ENCODE peak calls at places on chromosomes 13 and 19, in five cellular contexts. Q is body of pancreas, R is uterus, B is transverse colon, I is breast epithelium. F is an unnamed sample.

GRCh38 chr19:23787106-23787505 is 28.4 kb upstream of the ZNF681 start:
- DNase-seq in R (no peak), I (no peak), B (peak; percentile 37), Q (no peak), F (peak; percentile 86)

GRCh38 chr13:51920786-51921185 is 59.0 kb downstream of the CCDC70 start:
- DNase-seq in R (no peak), B (no peak), I (no peak), Q (no peak), F (no peak)

GRCh38 chr13:62512194-62513141 is 1096.8 kb upstream of the PCDH20 start:
- DNase-seq in I (no peak), B (peak; percentile 9), Q (peak; percentile 62), R (no peak), F (peak; percentile 67)

GRCh38 chr13:29713841-29714240 is 118.4 kb upstream of the SLC7A1 start:
- DNase-seq in I (no peak), Q (no peak), R (no peak), B (no peak), F (peak; percentile 43)

GRCh38 chr19:55720214-55720746 is 17.9 kb downstream of the NLRP9 start:
- DNase-seq in I (no peak), B (no peak), Q (no peak), R (no peak), F (no peak)

GRCh38 chr13:29815336-29815735 is 35.1 kb downstream of the UBL3 start:
- DNase-seq in R (no peak), Q (no peak), B (no peak), I (no peak), F (no peak)

GRCh38 chr19:30556230-30556711 is 184.1 kb downstream of the ZNF536 start:
- DNase-seq in I (no peak), R (no peak), Q (no peak), B (no peak), F (no peak)

GRCh38 chr13:21625366-21625765 is 21.4 kb upstream of the MICU2 start:
- DNase-seq in I (no peak), R (no peak), Q (no peak), B (peak; percentile 19), F (peak; percentile 69)

GRCh38 chr19:16268676-16269319 is 55.8 kb upstream of the KLF2 start:
- DNase-seq in R (no peak), Q (no peak), I (no peak), B (no peak), F (no peak)

GRCh38 chr19:17404015-17404414 is 1.4 kb downstream of the BST2 start:
- DNase-seq in Q (no peak), R (no peak), I (no peak), B (no peak), F (peak; percentile 36)

GRCh38 chr19:54653181-54653809 is 9.5 kb upstream of the LILRB4 start:
- DNase-seq in R (no peak), B (no peak), I (no peak), Q (no peak), F (peak; percentile 56)

GRCh38 chr19:13208131-13208963 is 58.1 kb downstream of the IER2 start:
- DNase-seq in Q (no peak), B (peak; percentile 44), R (peak; percentile 61), I (peak; percentile 50), F (peak; percentile 79)

DNA sequence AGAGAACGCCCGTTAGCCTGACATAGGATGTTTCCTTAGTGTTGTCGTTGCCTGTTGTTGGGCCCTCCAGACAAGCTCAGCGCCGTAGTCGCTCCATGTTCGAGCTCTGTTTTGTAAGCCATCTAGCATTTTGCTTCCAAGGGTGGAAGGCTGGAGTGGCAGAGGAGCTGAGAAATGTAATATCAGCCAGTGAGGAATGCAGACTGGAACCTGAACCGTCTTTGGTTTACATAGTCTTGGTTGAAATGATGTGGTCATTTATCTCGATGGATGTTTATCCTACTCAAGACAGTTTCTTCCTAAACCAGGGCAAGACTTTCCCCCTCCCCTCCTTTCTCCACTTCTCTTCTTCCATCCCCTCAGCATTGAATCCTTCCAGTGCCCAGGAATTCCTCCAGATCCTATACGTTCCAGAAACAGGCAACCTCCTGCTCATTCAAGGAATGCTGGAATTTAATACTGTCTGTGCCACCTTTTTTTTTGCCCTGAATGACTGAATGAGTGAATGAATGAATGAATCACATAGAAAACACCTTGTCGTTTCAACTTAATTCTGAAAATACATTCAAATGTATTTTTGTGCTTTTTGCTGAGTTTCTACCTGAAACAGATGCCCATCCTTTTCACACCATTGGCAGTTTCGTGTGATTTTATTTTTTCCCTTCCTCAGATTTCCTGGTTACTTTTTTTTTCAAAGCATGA is 109.5 kb upstream of the MBNL2 start:
- DNase-seq in B (no peak), R (no peak), I (no peak), Q (no peak), F (no peak)
- TF ChIP-seq POLR2A in B (no peak), R (no peak), I (no peak), Q (no peak), F (no peak)

GRCh38 chr13:99978781-99979452 is 2.7 kb upstream of the ZIC2 start:
- DNase-seq in B (no peak), Q (no peak), I (peak; percentile 15), R (no peak), F (peak; percentile 72)

GRCh38 chr13:99980201-99981114 is 1.1 kb upstream of the ZIC2 start:
- DNase-seq in R (peak; percentile 47), I (peak; percentile 38), B (peak; percentile 69), Q (peak; percentile 70), F (peak; percentile 96)

GRCh38 chr13:99977912-99978780 is 3.4 kb upstream of the ZIC2 start:
- DNase-seq in B (no peak), R (no peak), I (no peak), Q (no peak), F (peak; percentile 49)

GRCh38 chr13:99981115-99982020 is at the start of gene ZIC2:
- DNase-seq in I (no peak), B (no peak), R (no peak), Q (no peak), F (peak; percentile 96)

GRCh38 chr13:99979453-99980200 is 2.0 kb upstream of the ZIC2 start:
- DNase-seq in I (peak; percentile 16), B (no peak), Q (no peak), R (no peak), F (peak; percentile 79)
- H3K4me3 ChIP-seq in I (peak overlapping the region; percentile 77), B (peak overlapping the region; percentile 40), Q (no peak overlapping the region), R (no peak overlapping the region), F (peak overlapping the region; percentile 63)

DNA sequence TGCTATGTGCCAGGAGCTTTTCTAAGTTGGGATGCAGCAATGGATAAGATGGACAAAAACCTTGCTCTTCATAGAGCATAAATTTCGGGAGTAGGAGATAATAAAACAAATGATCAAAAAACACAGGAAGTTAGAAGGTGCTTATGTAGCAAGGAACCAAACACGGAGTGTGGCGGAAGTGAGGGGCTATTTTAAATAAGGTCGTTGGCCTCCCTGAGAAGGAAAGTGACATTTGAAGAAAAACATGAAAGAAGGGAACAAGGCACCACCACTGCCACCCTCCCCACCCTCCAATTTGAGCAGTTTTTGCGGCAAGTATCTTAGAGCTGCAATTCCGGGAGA is 3.2 kb upstream of the GSX1 start:
- DNase-seq in I (no peak), B (no peak), Q (no peak), R (no peak), F (no peak)
- TF ChIP-seq CTCF in I (no peak), B (no peak), Q (no peak), R (no peak), F (no peak)

GRCh38 chr19:46693760-46694159 is 23.2 kb downstream of the PRKD2 start:
- DNase-seq in I (no peak), R (no peak), Q (no peak), B (no peak), F (no peak)

GRCh38 chr19:46700704-46701103 is 16.2 kb downstream of the PRKD2 start:
- DNase-seq in Q (no peak), R (no peak), I (no peak), B (no peak), F (no peak)

GRCh38 chr19:46696052-46696451 is 20.9 kb downstream of the PRKD2 start:
- DNase-seq in I (no peak), Q (no peak), R (no peak), B (no peak), F (no peak)

GRCh38 chr19:46698395-46699321 is 18.3 kb downstream of the PRKD2 start:
- DNase-seq in I (no peak), R (no peak), Q (no peak), B (no peak), F (peak; percentile 56)

DNA sequence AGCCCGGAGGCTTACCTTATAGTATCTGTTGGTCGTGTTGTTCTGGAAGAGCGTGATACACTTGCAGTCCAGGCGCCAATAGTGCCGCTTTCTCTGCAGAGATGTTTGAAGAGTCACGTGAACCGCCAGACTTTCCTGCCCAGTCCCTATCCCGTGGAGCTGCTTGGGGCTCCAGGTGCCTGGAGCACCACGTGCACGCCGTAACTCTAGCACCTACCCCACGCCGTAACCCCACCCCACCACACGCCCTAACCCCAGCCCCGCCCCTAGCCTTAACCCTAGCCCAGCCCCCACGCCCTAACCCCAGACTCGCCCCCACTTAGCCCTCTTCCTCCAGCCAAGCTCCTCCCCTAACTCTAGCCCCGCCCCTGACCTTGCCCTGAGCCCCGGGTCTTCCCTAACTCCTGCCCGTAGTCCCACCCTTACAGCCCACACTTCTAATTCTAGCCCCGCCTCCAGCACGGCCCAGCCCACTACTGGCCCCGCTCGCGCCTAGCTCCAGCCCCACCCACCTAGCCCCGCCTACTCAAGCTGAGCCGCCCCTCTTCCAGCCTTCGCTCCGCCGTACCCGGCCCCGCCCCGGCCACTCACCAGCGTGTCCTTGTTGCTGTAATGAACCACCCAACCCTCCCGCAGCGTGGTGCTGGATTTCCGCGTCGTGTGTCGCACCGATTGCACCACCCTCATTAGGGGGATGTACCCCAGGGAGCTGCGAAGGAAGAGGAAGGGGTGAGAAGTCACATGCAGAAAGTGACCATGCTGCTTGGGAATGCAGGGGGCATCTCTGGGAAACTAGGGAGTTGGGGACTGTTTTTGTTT is 19.6 kb downstream of the PRKD2 start:
- DNase-seq in B (peak; percentile 96), R (peak; percentile 90), Q (peak; percentile 85), I (no peak), F (peak; percentile 100)
- TF ChIP-seq POLR2A in B (no peak), R (no peak), Q (no peak), I (no peak), F (no peak)